ENCODE peak calls at places on chromosomes 12 and 14, in ten cellular contexts. One of them, this sample, is unnamed.

GRCh38 chr14:76326918-76327689 is 48.8 kb upstream of the ESRRB start:
- DNase-seq in esophagus squamous epithelium: no peak
- DNase-seq in H1: no peak
- DNase-seq in prostate gland: no peak
- DNase-seq in transverse colon: no peak
- DNase-seq in ovary: no peak
- DNase-seq in uterus: no peak
- DNase-seq in heart left ventricle: no peak
- DNase-seq in A549: no peak
- DNase-seq in Peyer's patch: no peak
- DNase-seq in this sample: no peak

GRCh38 chr14:105383083-105383730 is 15.1 kb upstream of the TEX22 start:
- DNase-seq in esophagus squamous epithelium: no peak
- DNase-seq in H1: no peak
- DNase-seq in prostate gland: no peak
- DNase-seq in transverse colon: no peak
- DNase-seq in ovary: no peak
- DNase-seq in uterus: no peak
- DNase-seq in heart left ventricle: no peak
- DNase-seq in A549: no peak
- DNase-seq in Peyer's patch: no peak
- DNase-seq in this sample: no peak

GRCh38 chr14:51719970-51720369 is 68.3 kb downstream of the FRMD6 start:
- DNase-seq in esophagus squamous epithelium: no peak
- DNase-seq in H1: no peak
- DNase-seq in prostate gland: no peak
- DNase-seq in transverse colon: no peak
- DNase-seq in ovary: no peak
- DNase-seq in uterus: no peak
- DNase-seq in heart left ventricle: no peak
- DNase-seq in A549: no peak
- DNase-seq in Peyer's patch: no peak
- DNase-seq in this sample: no peak

GRCh38 chr14:77488558-77488957 is 10.1 kb downstream of the ISM2 start:
- DNase-seq in esophagus squamous epithelium: no peak
- DNase-seq in H1: no peak
- DNase-seq in prostate gland: no peak
- DNase-seq in transverse colon: no peak
- DNase-seq in ovary: no peak
- DNase-seq in uterus: no peak
- DNase-seq in heart left ventricle: no peak
- DNase-seq in A549: no peak
- DNase-seq in Peyer's patch: no peak
- DNase-seq in this sample: no peak

GRCh38 chr12:28222959-28223662 is 32.9 kb downstream of the CCDC91 start:
- DNase-seq in esophagus squamous epithelium: no peak
- DNase-seq in H1: no peak
- DNase-seq in prostate gland: no peak
- DNase-seq in transverse colon: no peak
- DNase-seq in ovary: no peak
- DNase-seq in uterus: no peak
- DNase-seq in heart left ventricle: no peak
- DNase-seq in A549: no peak
- DNase-seq in Peyer's patch: no peak
- DNase-seq in this sample: no peak

GRCh38 chr12:28108599-28108998 is 81.7 kb upstream of the CCDC91 start:
- DNase-seq in esophagus squamous epithelium: no peak
- DNase-seq in H1: no peak
- DNase-seq in prostate gland: no peak
- DNase-seq in transverse colon: no peak
- DNase-seq in ovary: no peak
- DNase-seq in uterus: no peak
- DNase-seq in heart left ventricle: no peak
- DNase-seq in A549: no peak
- DNase-seq in Peyer's patch: no peak
- DNase-seq in this sample: no peak

GRCh38 chr12:94320109-94320508 is 139.6 kb downstream of the CEP83 start:
- DNase-seq in esophagus squamous epithelium: no peak
- DNase-seq in H1: no peak
- DNase-seq in prostate gland: no peak
- DNase-seq in transverse colon: no peak
- DNase-seq in ovary: no peak
- DNase-seq in uterus: no peak
- DNase-seq in heart left ventricle: no peak
- DNase-seq in A549: no peak
- DNase-seq in Peyer's patch: no peak
- DNase-seq in this sample: no peak

GRCh38 chr12:15721716-15722115 is 67.5 kb downstream of the EPS8 start:
- DNase-seq in esophagus squamous epithelium: no peak
- DNase-seq in H1: no peak
- DNase-seq in prostate gland: no peak
- DNase-seq in transverse colon: no peak
- DNase-seq in ovary: no peak
- DNase-seq in uterus: no peak
- DNase-seq in heart left ventricle: no peak
- DNase-seq in A549: no peak
- DNase-seq in Peyer's patch: no peak
- DNase-seq in this sample: no peak

GRCh38 chr14:36658091-36659009 is 3.3 kb upstream of the PAX9 start:
- DNase-seq in esophagus squamous epithelium: no peak
- DNase-seq in H1: no peak
- DNase-seq in prostate gland: no peak
- DNase-seq in transverse colon: no peak
- DNase-seq in ovary: no peak
- DNase-seq in uterus: no peak
- DNase-seq in heart left ventricle: no peak
- DNase-seq in A549: no peak
- DNase-seq in Peyer's patch: no peak
- DNase-seq in this sample: no peak

GRCh38 chr12:126663304-126664094 is 1598.3 kb downstream of the AACS start:
- DNase-seq in esophagus squamous epithelium: no peak
- DNase-seq in H1: peak
- DNase-seq in prostate gland: no peak
- DNase-seq in transverse colon: no peak
- DNase-seq in ovary: no peak
- DNase-seq in uterus: no peak
- DNase-seq in heart left ventricle: no peak
- DNase-seq in A549: peak
- DNase-seq in Peyer's patch: no peak
- DNase-seq in this sample: no peak

GRCh38 chr12:64457036-64457435 is 5.1 kb downstream of the TBK1 start:
- DNase-seq in esophagus squamous epithelium: no peak
- DNase-seq in H1: no peak
- DNase-seq in prostate gland: no peak
- DNase-seq in transverse colon: no peak
- DNase-seq in ovary: no peak
- DNase-seq in uterus: no peak
- DNase-seq in heart left ventricle: no peak
- DNase-seq in A549: no peak
- DNase-seq in Peyer's patch: no peak
- DNase-seq in this sample: no peak

DNA sequence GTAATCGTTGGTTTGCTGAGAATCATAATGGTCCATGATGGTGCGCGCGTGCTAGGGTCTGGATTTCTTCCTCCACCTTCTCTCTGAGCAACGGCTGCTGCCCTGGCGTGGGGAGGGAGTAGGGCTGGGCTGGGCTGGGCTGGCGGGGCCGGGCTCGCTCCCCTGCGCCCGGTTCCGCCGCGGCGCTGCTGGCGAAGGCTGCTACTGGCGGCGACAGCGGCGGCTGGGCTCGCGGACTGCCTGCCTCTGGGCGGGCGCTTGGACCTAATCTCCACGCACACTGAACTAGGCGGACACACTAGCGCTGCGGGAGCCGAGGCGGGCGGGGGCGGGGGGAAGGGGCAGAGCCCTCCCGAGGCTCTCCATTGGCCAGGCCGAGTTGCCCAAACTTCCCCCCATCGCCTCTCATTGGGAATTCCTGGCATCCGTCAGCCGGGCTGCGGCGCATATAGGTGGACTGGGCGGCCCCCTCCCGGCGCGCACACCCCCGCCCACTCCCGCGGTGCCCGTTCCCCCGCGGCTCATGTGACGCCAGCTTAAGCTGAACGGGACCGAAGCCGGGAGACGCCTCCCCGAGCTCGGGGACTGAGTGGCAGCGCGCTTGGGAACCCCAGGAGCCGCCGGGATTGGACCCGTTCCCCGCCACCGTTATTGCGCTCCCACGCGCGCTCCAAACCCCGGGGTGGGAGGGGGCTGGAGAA is at the start of gene ACTN1:
- DNase-seq in esophagus squamous epithelium: peak
- DNase-seq in H1: peak
- DNase-seq in prostate gland: peak
- DNase-seq in transverse colon: peak
- DNase-seq in ovary: peak
- DNase-seq in uterus: peak
- DNase-seq in heart left ventricle: peak
- DNase-seq in A549: peak
- DNase-seq in Peyer's patch: peak
- DNase-seq in this sample: peak
- TF ChIP-seq POLR2A in esophagus squamous epithelium: peak
- TF ChIP-seq POLR2A in H1: peak
- TF ChIP-seq POLR2A in prostate gland: peak
- TF ChIP-seq POLR2A in transverse colon: peak
- TF ChIP-seq POLR2A in ovary: peak
- TF ChIP-seq POLR2A in uterus: peak
- TF ChIP-seq POLR2A in heart left ventricle: no peak
- TF ChIP-seq POLR2A in A549: peak
- TF ChIP-seq POLR2A in Peyer's patch: peak
- TF ChIP-seq POLR2A in this sample: peak

GRCh38 chr14:41743140-41743539 is 136.5 kb downstream of the LRFN5 start:
- DNase-seq in esophagus squamous epithelium: no peak
- DNase-seq in H1: no peak
- DNase-seq in prostate gland: no peak
- DNase-seq in transverse colon: no peak
- DNase-seq in ovary: no peak
- DNase-seq in uterus: no peak
- DNase-seq in heart left ventricle: no peak
- DNase-seq in A549: no peak
- DNase-seq in Peyer's patch: no peak
- DNase-seq in this sample: no peak
- TF ChIP-seq POLR2A in esophagus squamous epithelium: no peak
- TF ChIP-seq POLR2A in H1: no peak
- TF ChIP-seq POLR2A in prostate gland: no peak
- TF ChIP-seq POLR2A in transverse colon: no peak
- TF ChIP-seq POLR2A in ovary: no peak
- TF ChIP-seq POLR2A in uterus: no peak
- TF ChIP-seq POLR2A in heart left ventricle: no peak
- TF ChIP-seq POLR2A in A549: no peak
- TF ChIP-seq POLR2A in Peyer's patch: no peak
- TF ChIP-seq POLR2A in this sample: no peak

DNA sequence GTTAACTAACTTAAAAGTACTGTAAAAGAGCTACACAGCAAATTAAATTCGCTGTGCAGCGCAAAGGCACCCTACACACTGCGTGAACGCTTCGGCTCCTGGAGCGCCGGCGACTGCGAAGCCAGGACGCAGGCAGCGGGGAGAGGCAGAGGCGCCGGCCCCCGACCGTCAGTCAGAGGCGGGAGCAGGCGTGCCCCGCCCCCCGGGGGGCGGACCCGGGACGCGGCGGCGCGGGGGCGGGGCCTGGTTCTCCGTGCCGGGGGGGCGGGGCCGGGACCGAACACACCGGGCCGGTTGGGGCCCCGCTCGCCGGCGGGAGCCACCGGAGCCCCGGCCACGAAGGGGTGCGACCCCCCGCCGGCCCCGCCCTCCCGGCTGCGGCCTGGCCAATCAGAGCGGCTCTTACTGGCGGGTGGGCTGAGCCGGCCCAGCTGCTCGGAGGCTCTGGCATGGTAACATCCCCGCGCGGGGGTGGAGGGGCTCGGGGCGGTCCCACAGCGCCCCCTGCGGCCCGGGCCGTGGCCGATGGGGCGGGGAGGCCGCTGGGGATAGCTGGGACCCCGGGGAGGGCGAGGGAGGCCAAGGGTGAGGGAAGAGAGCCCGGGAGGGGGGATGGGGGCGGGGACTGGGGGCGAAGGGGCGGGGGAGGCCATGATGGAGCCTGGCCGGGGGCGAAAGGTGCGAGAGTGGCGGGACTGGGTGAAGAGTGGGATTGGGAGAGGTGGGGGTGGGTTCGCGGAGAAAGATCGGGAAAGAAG is at the start of gene PRPF40B:
- DNase-seq in esophagus squamous epithelium: peak
- DNase-seq in H1: peak
- DNase-seq in prostate gland: peak
- DNase-seq in transverse colon: peak
- DNase-seq in ovary: peak
- DNase-seq in uterus: peak
- DNase-seq in heart left ventricle: peak
- DNase-seq in A549: peak
- DNase-seq in Peyer's patch: peak
- DNase-seq in this sample: peak
- TF ChIP-seq POLR2A in esophagus squamous epithelium: peak
- TF ChIP-seq POLR2A in H1: no peak
- TF ChIP-seq POLR2A in prostate gland: peak
- TF ChIP-seq POLR2A in transverse colon: peak
- TF ChIP-seq POLR2A in ovary: peak
- TF ChIP-seq POLR2A in uterus: peak
- TF ChIP-seq POLR2A in heart left ventricle: peak
- TF ChIP-seq POLR2A in A549: peak
- TF ChIP-seq POLR2A in Peyer's patch: peak
- TF ChIP-seq POLR2A in this sample: peak

GRCh38 chr12:95547522-95548055 is 3.7 kb downstream of the USP44 start:
- DNase-seq in esophagus squamous epithelium: no peak
- DNase-seq in H1: no peak
- DNase-seq in prostate gland: no peak
- DNase-seq in transverse colon: no peak
- DNase-seq in ovary: no peak
- DNase-seq in uterus: peak
- DNase-seq in heart left ventricle: no peak
- DNase-seq in A549: no peak
- DNase-seq in Peyer's patch: no peak
- DNase-seq in this sample: no peak

GRCh38 chr12:95549392-95550084 is 1.7 kb downstream of the USP44 start:
- DNase-seq in esophagus squamous epithelium: no peak
- DNase-seq in H1: no peak
- DNase-seq in prostate gland: no peak
- DNase-seq in transverse colon: peak
- DNase-seq in ovary: no peak
- DNase-seq in uterus: no peak
- DNase-seq in heart left ventricle: no peak
- DNase-seq in A549: no peak
- DNase-seq in Peyer's patch: no peak
- DNase-seq in this sample: no peak

GRCh38 chr12:95548056-95548538 is 3.2 kb downstream of the USP44 start:
- DNase-seq in esophagus squamous epithelium: no peak
- DNase-seq in H1: no peak
- DNase-seq in prostate gland: peak
- DNase-seq in transverse colon: peak
- DNase-seq in ovary: no peak
- DNase-seq in uterus: peak
- DNase-seq in heart left ventricle: peak
- DNase-seq in A549: no peak
- DNase-seq in Peyer's patch: no peak
- DNase-seq in this sample: no peak

GRCh38 chr12:95546491-95546813 is 4.8 kb downstream of the USP44 start:
- DNase-seq in esophagus squamous epithelium: no peak
- DNase-seq in H1: no peak
- DNase-seq in prostate gland: no peak
- DNase-seq in transverse colon: no peak
- DNase-seq in ovary: no peak
- DNase-seq in uterus: no peak
- DNase-seq in heart left ventricle: no peak
- DNase-seq in A549: no peak
- DNase-seq in Peyer's patch: no peak
- DNase-seq in this sample: no peak

GRCh38 chr12:95548539-95549391 is 2.5 kb downstream of the USP44 start:
- DNase-seq in esophagus squamous epithelium: no peak
- DNase-seq in H1: no peak
- DNase-seq in prostate gland: peak
- DNase-seq in transverse colon: peak
- DNase-seq in ovary: peak
- DNase-seq in uterus: peak
- DNase-seq in heart left ventricle: peak
- DNase-seq in A549: peak
- DNase-seq in Peyer's patch: peak
- DNase-seq in this sample: no peak
- TF ChIP-seq POLR2A in esophagus squamous epithelium: peak
- TF ChIP-seq POLR2A in H1: peak
- TF ChIP-seq POLR2A in prostate gland: peak
- TF ChIP-seq POLR2A in transverse colon: no peak
- TF ChIP-seq POLR2A in ovary: peak
- TF ChIP-seq POLR2A in uterus: peak
- TF ChIP-seq POLR2A in heart left ventricle: no peak
- TF ChIP-seq POLR2A in A549: peak
- TF ChIP-seq POLR2A in Peyer's patch: no peak
- TF ChIP-seq POLR2A in this sample: no peak